ENCODE peak calls at places on chromosomes 12 and 14, in ten cellular contexts. K is mucosa of descending colon, P is right atrium auricular region, S is H9, A is GM13976, B is stomach, L is left lung, X is mammary epithelial cell, Y is spleen, C is fibroblast of pulmonary artery. M is an unnamed sample.

GRCh38 chr14:75559451-75560187 is 18.8 kb upstream of the FLVCR2 start:
- DNase-seq in C (peak), B (peak), S (no peak), P (no peak), L (peak), K (no peak), Y (no peak), X (peak), A (peak), M (no peak)

GRCh38 chr14:80304125-80304766 is 92.9 kb upstream of the DIO2 start:
- DNase-seq in X (peak), S (no peak), C (peak), A (no peak), K (no peak), Y (no peak), P (no peak), B (no peak), L (no peak), M (no peak)

GRCh38 chr14:70555890-70556289 is 21.1 kb upstream of the ADAM20 start:
- DNase-seq in Y (peak), P (no peak), S (peak), X (peak), A (no peak), C (peak), K (no peak), L (no peak), B (no peak), M (no peak)

GRCh38 chr14:89476515-89476914 is 59.5 kb upstream of the FOXN3 start:
- DNase-seq in L (no peak), Y (no peak), B (no peak), A (no peak), C (no peak), S (no peak), P (no peak), K (no peak), X (no peak), M (no peak)

GRCh38 chr12:132063491-132063890 is 80.6 kb downstream of the DDX51 start:
- DNase-seq in X (no peak), Y (no peak), A (no peak), L (no peak), S (no peak), K (no peak), B (no peak), P (no peak), C (no peak), M (no peak)

GRCh38 chr12:98422809-98423208 is 92.6 kb upstream of the TMPO start:
- DNase-seq in P (no peak), B (no peak), K (peak), A (no peak), L (no peak), C (peak), Y (no peak), S (peak), X (peak), M (no peak)

GRCh38 chr14:35406811-35407630 is 2.5 kb upstream of the NFKBIA start:
- DNase-seq in B (no peak), P (no peak), Y (no peak), K (no peak), X (peak), C (peak), L (no peak), S (no peak), A (no peak), M (no peak)

GRCh38 chr14:78595797-78596196 is 425.6 kb downstream of the NRXN3 start:
- DNase-seq in C (no peak), Y (no peak), S (peak), A (no peak), L (no peak), K (no peak), X (no peak), B (no peak), P (no peak), M (no peak)

DNA sequence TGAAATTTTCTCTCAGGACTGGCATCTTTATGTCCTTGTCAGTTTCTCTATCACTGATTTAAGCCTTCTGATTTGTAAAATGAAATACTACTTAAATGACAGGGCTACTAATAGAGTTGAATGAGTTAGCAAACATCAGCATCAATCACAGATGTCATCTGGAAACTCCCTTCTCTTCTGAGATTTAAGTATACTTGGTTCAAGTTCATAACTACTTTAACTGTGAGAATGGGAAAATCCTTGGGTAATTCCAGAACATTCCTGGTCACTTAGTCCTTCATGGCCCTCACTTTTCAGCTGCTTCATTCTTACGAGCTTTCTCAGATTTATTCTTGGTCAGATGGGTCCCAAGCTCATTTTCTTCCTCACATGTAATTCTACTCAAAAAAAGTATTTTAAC is 1655.3 kb upstream of the FLRT2 start:
- DNase-seq in L (no peak), P (no peak), C (peak), A (no peak), X (no peak), B (no peak), S (no peak), Y (no peak), K (no peak), M (no peak)
- TF ChIP-seq CTCF in L (no peak), P (no peak), C (no peak), A (no peak), X (no peak), B (no peak), S (no peak), Y (no peak), K (no peak), M (no peak)

DNA sequence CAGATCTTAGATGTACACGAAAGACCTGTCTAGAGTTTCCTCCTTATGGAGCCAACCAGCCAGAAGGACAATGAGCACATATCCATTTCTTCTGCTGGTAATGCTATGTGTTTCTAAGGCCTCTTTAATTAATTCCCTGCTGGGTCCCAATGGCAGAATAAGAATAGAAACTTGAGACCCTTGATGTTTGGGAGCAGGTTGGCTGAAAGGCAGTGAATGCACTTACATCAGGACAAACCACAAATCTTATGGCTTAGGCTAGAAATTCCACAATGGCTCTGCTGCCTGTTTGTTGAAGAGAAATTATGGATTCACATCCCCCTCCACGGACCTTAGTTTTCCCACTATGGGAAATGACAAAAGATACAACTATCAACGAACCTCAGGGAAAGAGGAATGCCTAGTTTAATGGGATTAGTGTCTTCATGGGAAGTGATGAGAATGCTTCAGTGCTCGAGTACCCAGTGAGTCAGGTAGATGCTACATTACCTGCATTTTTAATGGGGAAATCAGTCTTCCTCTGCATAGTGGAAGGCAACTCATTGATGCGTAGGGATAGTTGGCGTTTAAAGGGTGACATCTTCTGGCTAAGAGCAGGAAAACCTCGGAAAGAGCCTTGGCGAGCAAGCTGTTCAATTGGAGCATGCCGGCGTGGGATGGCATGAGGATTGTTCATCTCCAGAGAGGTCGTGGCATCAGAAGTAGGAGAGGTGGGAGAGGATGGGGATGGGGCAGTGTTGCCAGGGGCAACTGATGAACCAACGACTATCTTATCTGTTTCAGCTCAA is 46.5 kb downstream of the PAPLN start:
- DNase-seq in K (no peak), Y (no peak), C (peak), L (no peak), X (no peak), B (no peak), P (no peak), A (no peak), S (peak), M (no peak)
- TF ChIP-seq CTCF in K (no peak), Y (no peak), C (peak), L (no peak), X (no peak), B (no peak), P (peak), A (no peak), S (peak), M (no peak)

GRCh38 chr12:119803391-119803791 is 73.7 kb downstream of the CIT start:
- DNase-seq in P (no peak), A (no peak), C (peak), Y (no peak), B (no peak), X (no peak), S (peak), L (peak), K (no peak), M (no peak)

GRCh38 chr12:119807380-119807779 is 69.7 kb downstream of the CIT start:
- DNase-seq in X (no peak), B (no peak), C (no peak), K (no peak), S (no peak), Y (no peak), P (no peak), A (no peak), L (no peak), M (no peak)

GRCh38 chr12:119808441-119808840 is 68.7 kb downstream of the CIT start:
- DNase-seq in X (peak), S (no peak), B (no peak), K (no peak), C (no peak), P (no peak), A (no peak), L (no peak), Y (no peak), M (no peak)

GRCh38 chr12:119802472-119802871 is 74.6 kb downstream of the CIT start:
- DNase-seq in L (no peak), P (peak), X (no peak), B (no peak), C (peak), S (no peak), A (no peak), Y (no peak), K (no peak), M (no peak)

GRCh38 chr12:119804011-119804641 is 73.0 kb downstream of the CIT start:
- DNase-seq in A (peak), X (peak), Y (no peak), P (peak), B (peak), K (no peak), C (peak), S (peak), L (peak), M (no peak)
- TF ChIP-seq CTCF in A (no peak), X (peak), Y (no peak), P (peak), B (no peak), K (no peak), C (peak), S (peak), L (no peak), M (peak)

GRCh38 chr12:43882578-43883178 is 46.8 kb downstream of the TMEM117 start:
- DNase-seq in X (peak), A (peak), B (no peak), S (no peak), L (no peak), K (no peak), C (peak), Y (no peak), P (no peak), M (peak)
- TF ChIP-seq CTCF in X (peak), A (peak), B (no peak), S (peak), L (peak), K (peak), C (peak), Y (peak), P (peak), M (peak)

GRCh38 chr12:64883264-64884163 is 59.1 kb downstream of the TBC1D30 start:
- DNase-seq in L (no peak), C (no peak), X (no peak), S (peak), K (no peak), Y (no peak), A (peak), B (no peak), P (no peak), M (no peak)
- TF ChIP-seq CTCF in L (no peak), C (peak), X (no peak), S (peak), K (no peak), Y (no peak), A (no peak), B (no peak), P (no peak), M (no peak)

GRCh38 chr12:116714175-116714574 is 23.7 kb downstream of the SPRING1 start:
- DNase-seq in S (no peak), L (no peak), A (no peak), X (no peak), C (no peak), P (no peak), B (no peak), Y (no peak), K (no peak), M (no peak)

GRCh38 chr12:116717466-116718457 is 20.1 kb downstream of the SPRING1 start:
- DNase-seq in X (no peak), K (no peak), C (peak), B (no peak), S (no peak), P (peak), Y (no peak), L (no peak), A (no peak), M (no peak)

GRCh38 chr12:116710367-116710766 is 27.5 kb downstream of the SPRING1 start:
- DNase-seq in A (no peak), B (no peak), Y (no peak), C (no peak), L (no peak), K (no peak), P (no peak), X (no peak), S (no peak), M (no peak)

GRCh38 chr12:116712458-116713303 is 25.2 kb downstream of the SPRING1 start:
- DNase-seq in L (no peak), S (no peak), K (no peak), Y (no peak), P (no peak), X (peak), C (no peak), B (no peak), A (no peak), M (no peak)

DNA sequence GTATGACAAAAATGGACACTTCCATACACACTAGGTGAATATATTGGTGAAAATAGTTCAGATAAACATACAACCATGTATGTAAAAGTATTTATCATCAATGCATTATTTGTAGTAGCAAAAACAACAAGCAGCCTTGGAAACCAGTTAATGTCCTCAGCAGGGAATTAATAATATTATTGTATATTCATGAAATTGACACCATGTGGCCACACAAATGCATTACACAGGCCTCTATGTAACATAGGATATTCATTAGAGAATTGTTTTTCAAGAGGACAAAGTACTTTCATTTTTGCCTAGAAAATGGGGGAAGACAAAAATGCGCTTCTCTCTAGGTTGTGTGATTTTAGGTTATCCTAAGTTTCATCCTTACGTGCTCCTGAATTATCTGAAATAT is 24.3 kb downstream of the SPRING1 start:
- DNase-seq in C (no peak), P (no peak), A (no peak), Y (no peak), X (no peak), L (no peak), K (no peak), B (no peak), S (no peak), M (no peak)
- TF ChIP-seq CTCF in C (no peak), P (no peak), A (no peak), Y (no peak), X (peak), L (no peak), K (no peak), B (no peak), S (no peak), M (no peak)

DNA sequence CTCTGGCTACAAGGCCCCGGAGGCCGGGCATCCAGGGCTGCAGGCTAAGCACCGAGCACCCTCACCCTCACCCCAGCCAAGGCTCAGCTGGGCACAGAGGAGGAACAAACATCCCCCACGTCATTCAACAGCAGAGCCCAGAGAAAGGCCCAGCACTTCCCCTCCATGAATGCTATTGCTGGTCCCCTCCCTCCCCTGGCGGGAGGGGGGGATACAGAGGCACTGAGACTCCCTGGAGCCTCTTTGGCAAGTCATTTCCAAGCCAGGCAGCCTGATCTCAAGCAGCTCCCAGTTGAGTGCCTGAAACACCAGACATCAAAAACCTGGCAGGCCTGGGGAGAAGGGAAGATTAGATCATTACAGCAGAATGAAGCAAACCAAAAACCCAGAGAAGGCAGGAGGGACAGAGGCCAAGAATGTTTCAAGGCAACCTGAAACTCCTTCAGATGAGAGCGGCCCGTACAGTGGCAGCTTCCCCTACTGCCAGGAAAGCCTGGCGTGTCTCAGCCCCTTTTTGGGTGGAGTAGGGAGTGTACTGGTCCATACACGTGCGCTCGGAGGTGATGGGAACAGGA is 92.1 kb downstream of the LRRC74A start:
- DNase-seq in A (no peak), S (no peak), B (peak), P (peak), Y (peak), L (peak), C (peak), K (peak), X (no peak), M (no peak)
- TF ChIP-seq CTCF in A (no peak), S (no peak), B (no peak), P (no peak), Y (no peak), L (no peak), C (no peak), K (no peak), X (no peak), M (no peak)

DNA sequence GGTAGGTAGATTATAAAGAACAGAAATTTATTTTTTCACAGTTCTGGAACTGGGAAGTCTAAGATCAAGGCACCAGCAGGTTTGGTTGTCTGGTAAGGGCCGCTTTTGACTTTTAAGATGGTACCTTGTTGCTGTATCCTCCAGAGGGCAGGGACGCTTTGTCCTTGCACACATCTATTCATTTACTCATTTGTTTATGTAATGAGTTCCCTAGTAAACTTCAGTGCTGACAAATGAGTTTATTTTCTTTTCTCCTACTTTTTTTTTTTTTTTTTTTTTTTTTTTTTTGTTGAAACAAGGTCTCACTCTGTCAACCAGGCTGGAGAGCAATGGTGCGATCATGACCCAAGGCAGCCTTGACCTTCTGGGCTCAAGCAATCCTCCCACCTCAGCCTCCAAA is 195.7 kb downstream of the FBXL14 start:
- DNase-seq in K (no peak), L (no peak), P (no peak), S (no peak), X (no peak), A (no peak), Y (no peak), B (no peak), C (peak), M (no peak)
- TF ChIP-seq CTCF in K (no peak), L (no peak), P (no peak), S (no peak), X (no peak), A (no peak), Y (no peak), B (no peak), C (no peak), M (no peak)

GRCh38 chr12:120536064-120536791 is 2.1 kb downstream of the RNF10 start:
- DNase-seq in A (no peak), S (no peak), C (no peak), B (peak), X (no peak), L (no peak), K (no peak), Y (no peak), P (no peak), M (peak)
- TF ChIP-seq CTCF in A (no peak), S (no peak), C (no peak), B (no peak), X (no peak), L (no peak), K (no peak), Y (no peak), P (no peak), M (no peak)

DNA sequence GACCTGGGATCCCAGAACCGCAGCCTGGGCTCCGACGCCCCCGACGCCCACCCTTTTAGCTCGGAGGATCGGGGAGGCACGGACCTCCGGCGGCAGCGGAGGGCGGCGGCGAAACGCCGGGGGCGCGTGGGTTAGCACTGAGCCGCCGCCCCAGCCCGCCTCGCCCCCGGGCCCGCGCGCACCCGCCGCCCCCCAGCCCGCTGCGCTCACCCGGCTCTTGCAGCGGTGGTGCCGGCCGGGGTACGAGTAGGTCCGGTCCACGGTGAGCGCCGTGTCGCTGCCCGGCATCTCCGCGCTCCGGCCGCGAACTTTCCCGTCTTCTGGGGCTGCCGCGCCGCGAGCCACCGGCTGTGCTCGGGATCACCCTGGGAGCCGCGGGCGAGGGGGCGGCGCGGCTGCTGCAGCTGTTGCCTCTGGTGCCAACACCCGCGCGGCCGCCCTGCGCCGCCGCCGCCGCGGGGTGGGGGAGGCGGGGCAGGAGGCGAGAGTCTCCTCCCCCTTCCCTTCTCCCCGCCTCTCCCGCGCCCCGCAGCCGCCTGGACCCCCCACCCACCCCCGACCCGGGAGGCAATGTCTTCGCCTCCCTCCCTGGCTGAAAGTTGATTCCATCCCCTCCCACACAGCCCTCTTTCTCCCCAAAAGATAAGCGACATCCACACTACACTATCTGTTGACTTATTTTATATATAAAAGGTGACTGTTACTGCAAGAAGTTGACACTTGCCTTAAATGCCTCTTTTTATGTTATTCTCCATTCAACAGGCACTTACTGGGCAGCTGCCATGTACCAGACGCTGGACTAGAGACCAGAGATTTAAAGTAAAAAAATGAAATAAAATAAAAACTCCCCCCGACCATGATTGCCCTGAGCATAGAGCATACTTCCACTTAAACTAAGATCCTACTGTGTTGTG is at the start of gene TMCC3:
- DNase-seq in Y (peak), K (peak), B (peak), P (no peak), S (peak), A (peak), L (peak), X (peak), C (peak), M (peak)
- TF ChIP-seq CTCF in Y (peak), K (no peak), B (no peak), P (no peak), S (no peak), A (no peak), L (no peak), X (no peak), C (no peak), M (no peak)